ENCODE peak calls at places on chromosome 14, in five cellular contexts. M is activated B cell treated with CpG ODN at 0.5 μM for 24 hours, Q is epithelial cell of esophagus, R is GM10248, T is progenitor cell of endocrine pancreas. C is an unnamed sample.

GRCh38 chr14:33954016-33954598 is 3.2 kb upstream of the EGLN3 start:
- DNase-seq in M (no peak), R (no peak), Q (no peak), T (no peak), C (no peak)

GRCh38 chr14:105939810-105940508 is 413.6 kb downstream of the TMEM121 start:
- DNase-seq in T (no peak), M (no peak), Q (no peak), R (no peak), C (no peak)

GRCh38 chr14:36773136-36773540 is 111.5 kb downstream of the PAX9 start:
- DNase-seq in M (no peak), Q (peak), T (no peak), R (no peak), C (no peak)

GRCh38 chr14:32996343-32996742 is 57.7 kb downstream of the NPAS3 start:
- DNase-seq in M (no peak), T (no peak), Q (peak), R (no peak), C (no peak)

GRCh38 chr14:82447586-82447985 is 913.9 kb upstream of the SEL1L start:
- DNase-seq in M (no peak), Q (no peak), R (no peak), T (no peak), C (no peak)

GRCh38 chr14:32110200-32110896 is 33.2 kb downstream of the ARHGAP5 start:
- DNase-seq in T (no peak), R (no peak), M (no peak), Q (no peak), C (no peak)

GRCh38 chr14:50943261-50943942 is 881 bp downstream of the PYGL start:
- DNase-seq in M (no peak), T (peak), R (no peak), Q (peak), C (no peak)

GRCh38 chr14:75881986-75882385 is 99.8 kb downstream of the TGFB3 start:
- DNase-seq in T (no peak), Q (no peak), R (no peak), M (no peak), C (no peak)

GRCh38 chr14:102279688-102280348 is 25.1 kb downstream of the MOK start:
- DNase-seq in T (no peak), Q (peak), M (no peak), R (no peak), C (no peak)

GRCh38 chr14:64707661-64708060 is 3.4 kb downstream of the PLEKHG3 start:
- DNase-seq in R (no peak), M (no peak), Q (peak), T (no peak), C (no peak)

DNA sequence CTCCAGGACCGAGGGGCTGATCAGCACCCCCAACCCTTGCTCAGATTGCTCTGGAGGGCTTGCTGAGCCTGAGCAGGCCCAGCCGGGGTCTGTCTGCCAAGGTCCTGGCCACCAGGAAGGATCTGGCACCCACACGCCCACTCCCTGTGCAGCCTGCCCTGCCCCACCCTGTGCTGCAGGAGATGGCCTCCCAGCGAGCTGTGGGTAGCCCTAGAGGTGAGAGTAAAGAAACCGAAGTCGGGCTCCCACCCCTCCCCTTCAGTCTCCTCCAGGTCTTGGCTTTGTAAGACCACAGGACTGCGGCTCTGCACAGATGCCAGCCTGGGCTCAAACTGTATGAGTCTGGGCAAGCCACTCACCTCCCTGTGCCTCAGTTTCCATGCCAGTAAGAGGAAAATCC is 307.8 kb downstream of the BCL11B start:
- DNase-seq in R (no peak), M (no peak), Q (no peak), T (no peak), C (no peak)
- TF ChIP-seq CTCF in R (no peak), M (no peak), Q (no peak), T (no peak), C (no peak)

GRCh38 chr14:28264306-28264705 is 502.3 kb upstream of the FOXG1 start:
- DNase-seq in R (no peak), T (no peak), M (no peak), Q (no peak), C (no peak)
- TF ChIP-seq CTCF in R (no peak), T (no peak), M (no peak), Q (no peak), C (no peak)

DNA sequence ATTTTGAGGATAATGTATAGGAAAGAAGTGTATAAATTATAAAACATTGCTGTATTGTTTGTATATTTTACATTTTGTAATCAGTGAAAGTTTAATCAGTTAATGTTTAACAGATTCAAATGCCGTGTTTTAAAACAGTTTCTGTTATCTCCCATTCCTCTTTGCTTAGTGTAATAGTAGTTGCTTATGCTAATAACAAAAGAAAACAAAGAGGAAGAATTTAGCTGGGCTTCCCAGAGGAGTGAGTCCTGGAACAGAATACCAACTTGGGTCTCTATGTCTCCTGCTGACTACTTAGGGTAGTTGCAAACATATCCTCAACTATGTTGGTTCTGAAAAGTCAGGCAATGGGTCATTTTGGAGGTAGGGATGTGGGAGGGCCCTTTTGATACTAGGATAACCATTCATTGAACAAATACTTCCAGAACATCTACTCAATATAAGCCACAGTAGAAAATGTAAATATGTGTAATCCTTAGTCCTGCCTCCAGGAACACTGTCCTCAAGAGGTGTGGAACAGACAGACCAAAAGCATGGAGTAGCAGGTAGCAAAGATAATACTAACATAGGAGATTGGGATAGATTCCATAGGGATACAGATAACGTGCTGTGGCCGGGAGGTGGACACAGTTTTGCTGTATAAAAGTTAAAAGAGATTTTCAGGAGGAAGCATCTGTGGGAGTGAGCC is 36.1 kb upstream of the EVL start:
- DNase-seq in R (no peak), Q (no peak), T (no peak), M (no peak), C (no peak)
- TF ChIP-seq CTCF in R (no peak), Q (no peak), T (no peak), M (no peak), C (no peak)

GRCh38 chr14:22122227-22123187 is 448.9 kb upstream of the OR4E1 start:
- DNase-seq in T (no peak), R (no peak), M (no peak), Q (peak), C (no peak)
- TF ChIP-seq CTCF in T (peak), R (peak), M (no peak), Q (peak), C (no peak)

DNA sequence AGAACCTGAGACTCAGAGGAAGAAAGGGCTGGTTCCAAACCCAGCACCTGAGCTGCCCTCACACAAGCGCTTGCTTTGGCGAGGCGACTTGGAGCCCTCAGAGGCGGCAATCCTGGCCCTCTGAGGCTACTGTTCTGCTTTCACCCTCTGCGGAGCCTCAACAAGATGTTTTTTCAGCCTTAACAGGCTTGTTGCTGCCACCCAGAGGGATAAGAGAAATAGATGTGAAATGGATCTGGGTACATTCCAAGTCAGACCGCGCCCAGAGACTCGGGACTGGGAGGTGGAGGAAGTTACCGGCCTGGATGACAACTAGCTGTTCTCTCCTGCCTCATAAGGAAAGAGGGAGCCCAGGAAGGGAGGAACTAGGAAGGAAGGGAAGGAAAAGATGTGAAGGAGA is 89.6 kb downstream of the TTC7B start:
- DNase-seq in Q (peak), M (no peak), R (no peak), T (no peak), C (no peak)
- TF ChIP-seq CTCF in Q (peak), M (no peak), R (no peak), T (peak), C (no peak)

GRCh38 chr14:93476305-93476704 is 45.6 kb downstream of the UNC79 start:
- DNase-seq in M (no peak), T (no peak), Q (no peak), R (no peak), C (no peak)
- TF ChIP-seq CTCF in M (no peak), T (no peak), Q (no peak), R (no peak), C (no peak)

C was measured in D721Med.